ENCODE peak calls at places on chromosomes 5 and 9, in ten cellular contexts. P is suprapubic skin; X is CD4-positive, CD25-positive, alpha-beta regulatory T cell; I is RWPE1; K is uterus; Y is upper lobe of right lung; H is MM.1S; S is lung; D is heart left ventricle; C is Peyer's patch. Z is an unnamed sample.

GRCh38 chr9:127336708-127337352 is 60.1 kb upstream of the SLC2A8 start:
- DNase-seq in P (peak; percentile 88), K (peak; percentile 94), I (peak; percentile 92), X (no peak), C (peak; percentile 81), H (no peak), S (peak; percentile 59), Y (no peak), D (peak; percentile 85), Z (peak; percentile 81)

GRCh38 chr9:95031711-95032461 is 285.6 kb downstream of the FANCC start:
- DNase-seq in S (no peak), K (no peak), X (no peak), Y (peak; percentile 70), I (no peak), H (peak; percentile 77), D (no peak), P (no peak), C (no peak), Z (no peak)

GRCh38 chr9:130638278-130639118 is 25.9 kb upstream of the PRDM12 start:
- DNase-seq in S (no peak), X (no peak), K (no peak), D (no peak), P (no peak), I (no peak), H (no peak), Y (peak; percentile 51), C (no peak), Z (no peak)

GRCh38 chr5:4019841-4020240 is 424.2 kb downstream of the IRX1 start:
- DNase-seq in Y (no peak), K (no peak), H (no peak), P (no peak), X (no peak), C (no peak), I (no peak), D (no peak), S (no peak), Z (no peak)

GRCh38 chr9:27939186-27939585 is 365.9 kb upstream of the C9orf72 start:
- DNase-seq in H (peak; percentile 82), S (no peak), X (no peak), P (no peak), D (no peak), I (no peak), Y (no peak), C (no peak), K (no peak), Z (no peak)

GRCh38 chr9:105901514-105902109 is 207.3 kb downstream of the TMEM38B start:
- DNase-seq in D (peak; percentile 52), K (no peak), X (no peak), H (peak; percentile 30), Y (no peak), I (peak; percentile 80), C (no peak), P (no peak), S (no peak), Z (no peak)

GRCh38 chr9:7140401-7140800 is 382.6 kb downstream of the KDM4C start:
- DNase-seq in D (no peak), C (no peak), X (no peak), I (no peak), S (no peak), Y (no peak), P (no peak), K (no peak), H (no peak), Z (no peak)

GRCh38 chr5:3122216-3122615 is 370.7 kb upstream of the IRX2 start:
- DNase-seq in C (no peak), H (no peak), K (no peak), P (no peak), S (no peak), X (no peak), D (no peak), I (no peak), Y (no peak), Z (no peak)

GRCh38 chr9:114283551-114284111 is 39.3 kb upstream of the ORM1 start:
- DNase-seq in K (peak; percentile 12), S (no peak), X (no peak), P (peak; percentile 76), C (no peak), Y (peak; percentile 52), D (peak; percentile 21), I (no peak), H (no peak), Z (no peak)

GRCh38 chr5:95812100-95812472 is 10.4 kb downstream of the GLRX start:
- DNase-seq in Y (no peak), C (no peak), P (no peak), D (peak; percentile 45), S (no peak), H (no peak), I (no peak), X (peak; percentile 21), K (peak; percentile 41), Z (no peak)

GRCh38 chr9:136381311-136381710 is 7.8 kb upstream of the CARD9 start:
- DNase-seq in K (no peak), X (no peak), P (no peak), I (no peak), H (no peak), S (no peak), D (peak; percentile 84), C (no peak), Y (no peak), Z (no peak)

GRCh38 chr9:110180713-110181434 is 27.1 kb downstream of the C9orf152 start:
- DNase-seq in P (no peak), I (peak; percentile 52), C (no peak), S (no peak), K (peak; percentile 36), Y (no peak), D (no peak), H (peak; percentile 67), X (no peak), Z (no peak)

GRCh38 chr9:13750061-13750460 is 470.6 kb upstream of the MPDZ start:
- DNase-seq in Y (no peak), C (no peak), X (no peak), I (peak; percentile 22), D (no peak), S (no peak), H (no peak), P (no peak), K (no peak), Z (no peak)

GRCh38 chr5:167899490-167899889 is 392.0 kb upstream of the WWC1 start:
- DNase-seq in K (no peak), P (no peak), S (no peak), Y (no peak), I (peak; percentile 48), X (no peak), H (no peak), C (no peak), D (no peak), Z (peak; percentile 33)

GRCh38 chr5:76099286-76099702 is 16.1 kb downstream of the SV2C start:
- DNase-seq in H (peak; percentile 82), C (no peak), K (no peak), P (no peak), D (no peak), I (no peak), X (peak; percentile 6), S (no peak), Y (no peak), Z (no peak)
- H3K27ac ChIP-seq in H (peak overlapping the region; percentile 83), C (no peak overlapping the region), K (no peak overlapping the region), P (no peak overlapping the region), D (no peak overlapping the region), I (no peak overlapping the region), X (peak overlapping the region; percentile 36), S (no peak overlapping the region), Y (no peak overlapping the region), Z (no peak overlapping the region)

DNA sequence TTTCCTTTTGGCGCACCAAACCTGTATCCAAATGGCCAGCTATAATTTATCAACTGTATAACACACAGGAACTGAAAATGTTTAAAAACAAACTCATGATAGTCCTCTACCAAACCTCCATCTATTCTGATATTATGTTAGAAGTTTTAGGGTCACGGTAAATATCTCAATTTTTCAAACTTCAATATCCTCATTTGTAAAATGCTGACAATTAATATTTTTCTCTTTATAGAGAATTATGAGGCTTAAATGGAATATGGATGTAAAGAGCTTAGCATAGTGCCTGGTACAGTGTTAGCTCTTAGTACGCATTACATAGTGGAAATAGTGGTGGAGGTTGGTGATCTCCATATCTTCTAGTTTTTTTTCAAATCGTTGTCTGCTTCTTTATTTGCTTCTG is 917.6 kb downstream of the TLE4 start:
- DNase-seq in S (no peak), Y (no peak), C (no peak), P (no peak), K (no peak), D (no peak), X (no peak), I (no peak), H (no peak), Z (no peak)
- H3K27ac ChIP-seq in S (no peak overlapping the region), Y (no peak overlapping the region), C (no peak overlapping the region), P (no peak overlapping the region), K (no peak overlapping the region), D (no peak overlapping the region), X (no peak overlapping the region), I (no peak overlapping the region), H (no peak overlapping the region), Z (no peak overlapping the region)

GRCh38 chr9:33905137-33905536 is 88.2 kb downstream of the UBE2R2 start:
- DNase-seq in X (no peak), I (no peak), H (no peak), D (no peak), C (no peak), S (no peak), K (no peak), P (no peak), Y (no peak), Z (no peak)

GRCh38 chr9:33908749-33909148 is 91.8 kb downstream of the UBE2R2 start:
- DNase-seq in P (no peak), C (no peak), Y (no peak), K (no peak), X (no peak), I (no peak), S (no peak), H (no peak), D (no peak), Z (no peak)

GRCh38 chr9:33903157-33903780 is 86.3 kb downstream of the UBE2R2 start:
- DNase-seq in P (no peak), Y (no peak), H (no peak), I (no peak), X (no peak), K (no peak), D (no peak), S (no peak), C (no peak), Z (no peak)

GRCh38 chr9:33908114-33908513 is 91.2 kb downstream of the UBE2R2 start:
- DNase-seq in Y (no peak), H (no peak), S (no peak), C (no peak), D (no peak), X (no peak), I (no peak), K (no peak), P (no peak), Z (no peak)

DNA sequence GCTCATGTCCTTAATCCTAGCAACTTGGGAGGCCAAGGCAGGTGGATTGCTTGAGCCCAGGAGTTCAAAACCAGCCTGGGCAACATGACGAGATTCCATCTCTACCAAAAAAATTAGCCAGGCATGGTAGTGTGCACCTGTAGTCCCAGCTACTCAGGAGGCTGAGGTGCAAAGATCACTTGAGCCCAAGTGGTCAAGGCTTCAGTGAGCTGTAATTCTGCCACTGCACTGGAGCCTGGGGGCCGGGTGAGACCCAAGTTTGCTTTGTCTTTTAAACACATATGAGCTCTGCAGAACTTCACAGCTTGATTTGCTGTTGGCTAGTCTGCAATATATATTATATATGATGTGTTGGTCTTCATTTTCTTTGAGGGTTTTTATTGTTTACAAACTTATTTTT is 89.8 kb downstream of the UBE2R2 start:
- DNase-seq in S (no peak), K (no peak), C (no peak), X (no peak), I (no peak), P (no peak), Y (no peak), D (no peak), H (no peak), Z (no peak)
- H3K27ac ChIP-seq in S (no peak overlapping the region), K (no peak overlapping the region), C (no peak overlapping the region), X (no peak overlapping the region), I (no peak overlapping the region), P (no peak overlapping the region), Y (no peak overlapping the region), D (no peak overlapping the region), H (no peak overlapping the region), Z (peak overlapping the region; percentile 17)

GRCh38 chr5:69030663-69031062 is 63.2 kb upstream of the SLC30A5 start:
- DNase-seq in D (no peak), S (no peak), Y (no peak), C (no peak), I (no peak), X (no peak), P (no peak), H (no peak), K (no peak), Z (no peak)
- H3K27ac ChIP-seq in D (no peak overlapping the region), S (no peak overlapping the region), Y (no peak overlapping the region), C (no peak overlapping the region), I (no peak overlapping the region), X (no peak overlapping the region), P (no peak overlapping the region), H (no peak overlapping the region), K (no peak overlapping the region), Z (no peak overlapping the region)